ENCODE peak calls at places on chromosome 15, in five cellular contexts. A, G, L, M and V are unnamed samples.

GRCh38 chr15:83854950-83855707 is 201.2 kb downstream of the ADAMTSL3 start:
- DNase-seq in A (no peak), G (no peak), L (no peak), M (no peak), V (no peak)

GRCh38 chr15:39426552-39427532 is 154.0 kb upstream of the THBS1 start:
- DNase-seq in A (peak; percentile 70), G (no peak), L (peak; percentile 58), M (peak; percentile 70), V (peak; percentile 36)

GRCh38 chr15:35696767-35697231 is 150.8 kb upstream of the DPH6 start:
- DNase-seq in A (no peak), G (peak; percentile 90), L (no peak), M (no peak), V (no peak)

GRCh38 chr15:82958638-82959037 is 6.1 kb upstream of the HOMER2 start:
- DNase-seq in A (no peak), G (no peak), L (no peak), M (no peak), V (no peak)

GRCh38 chr15:31211353-31211752 is 109.8 kb upstream of the TRPM1 start:
- DNase-seq in A (no peak), G (no peak), L (no peak), M (no peak), V (no peak)

GRCh38 chr15:60299452-60300047 is 98.2 kb downstream of the ANXA2 start:
- DNase-seq in A (no peak), G (no peak), L (no peak), M (no peak), V (no peak)

GRCh38 chr15:72838311-72838731 is 54.8 kb upstream of the ADPGK start:
- DNase-seq in A (no peak), G (no peak), L (no peak), M (no peak), V (no peak)

GRCh38 chr15:80180468-80180867 is 27.7 kb downstream of the FAH start:
- DNase-seq in A (no peak), G (no peak), L (no peak), M (no peak), V (no peak)

GRCh38 chr15:74134387-74135027 is 4.1 kb downstream of the ISLR2 start:
- DNase-seq in A (no peak), G (peak; percentile 41), L (no peak), M (no peak), V (no peak)

GRCh38 chr15:71228403-71228802 is 113.1 kb downstream of the THSD4 start:
- DNase-seq in A (no peak), G (no peak), L (no peak), M (no peak), V (no peak)

GRCh38 chr15:96261575-96262034 is 68.9 kb upstream of the NR2F2 start:
- DNase-seq in A (no peak), G (no peak), L (no peak), M (no peak), V (no peak)

GRCh38 chr15:70559223-70559823 is 204.0 kb downstream of the UACA start:
- DNase-seq in A (peak; percentile 74), G (peak; percentile 55), L (peak; percentile 39), M (peak; percentile 69), V (peak; percentile 61)

GRCh38 chr15:57218826-57219576 is 157.3 kb upstream of the CGNL1 start:
- DNase-seq in A (no peak), G (peak; percentile 56), L (no peak), M (no peak), V (peak; percentile 47)

GRCh38 chr15:67551207-67551743 is 8.8 kb downstream of the MAP2K5 start:
- DNase-seq in A (no peak), G (no peak), L (no peak), M (no peak), V (no peak)

GRCh38 chr15:62845239-62846126 is 197.1 kb upstream of the TPM1 start:
- DNase-seq in A (no peak), G (no peak), L (no peak), M (no peak), V (no peak)

GRCh38 chr15:91268510-91268909 is 168.5 kb downstream of the SV2B start:
- DNase-seq in A (no peak), G (no peak), L (no peak), M (no peak), V (peak; percentile 10)

GRCh38 chr15:62901916-62902554 is 140.5 kb upstream of the TPM1 start:
- DNase-seq in A (no peak), G (no peak), L (no peak), M (no peak), V (no peak)

GRCh38 chr15:41693757-41694156 is 33.6 kb downstream of the MGA start:
- DNase-seq in A (no peak), G (no peak), L (no peak), M (no peak), V (no peak)

GRCh38 chr15:89167267-89168176 is 53.9 kb downstream of the RLBP1 start:
- DNase-seq in A (no peak), G (peak; percentile 92), L (no peak), M (no peak), V (no peak)

GRCh38 chr15:99973351-99973750 is 240.1 kb upstream of the LYSMD4 start:
- DNase-seq in A (no peak), G (no peak), L (no peak), M (no peak), V (no peak)

GRCh38 chr15:66852064-66852905 is 150.2 kb downstream of the SMAD6 start:
- DNase-seq in A (no peak), G (no peak), L (no peak), M (no peak), V (no peak)

GRCh38 chr15:70956596-70956995 is 64.0 kb downstream of the LRRC49 start:
- DNase-seq in A (no peak), G (no peak), L (no peak), M (no peak), V (no peak)